ENCODE peak calls at places on chromosomes 12 and 14, in ten cellular contexts. B, D, O, Y, V, A, F, X, R and H are unnamed samples.
A peak's percentile ranks its signal among the peaks of the same experiment; 100 is the strongest.

GRCh38 chr12:70314145-70314544 is 51.9 kb upstream of the KCNMB4 start:
- DNase-seq in R (no peak), Y (no peak), B (no peak), F (no peak), O (no peak), D (no peak), X (no peak), A (no peak), V (no peak), H (no peak)

GRCh38 chr14:77660754-77661153 is 44.3 kb upstream of the SPTLC2 start:
- DNase-seq in A (no peak), B (no peak), O (no peak), D (no peak), F (no peak), V (no peak), X (no peak), R (no peak), Y (no peak), H (no peak)

GRCh38 chr12:93802293-93802692 is 125.1 kb downstream of the CRADD start:
- DNase-seq in A (no peak), Y (no peak), B (no peak), V (no peak), D (no peak), F (no peak), X (no peak), R (no peak), O (no peak), H (no peak)

GRCh38 chr12:6229823-6230222 is 29.6 kb downstream of the CD9 start:
- DNase-seq in R (peak; percentile 80), B (peak; percentile 65), D (no peak), O (no peak), X (peak; percentile 69), A (peak; percentile 97), V (no peak), Y (peak; percentile 97), F (peak; percentile 82), H (peak; percentile 80)

GRCh38 chr14:92729632-92730358 is 18.6 kb downstream of the LGMN start:
- DNase-seq in R (no peak), X (no peak), D (no peak), B (no peak), Y (peak; percentile 93), A (peak; percentile 96), O (no peak), F (peak; percentile 87), V (no peak), H (no peak)

GRCh38 chr12:69442894-69443293 is 27.3 kb upstream of the FRS2 start:
- DNase-seq in V (no peak), R (no peak), A (peak; percentile 74), X (no peak), O (no peak), D (no peak), B (no peak), Y (peak; percentile 14), F (peak; percentile 29), H (no peak)

GRCh38 chr12:3751151-3752095 is 1.5 kb downstream of the CRACR2A start:
- DNase-seq in O (no peak), X (no peak), F (no peak), A (no peak), V (no peak), R (no peak), B (no peak), D (no peak), Y (no peak), H (no peak)

GRCh38 chr12:103913100-103913499 is 17.1 kb upstream of the HSP90B1 start:
- DNase-seq in Y (no peak), D (no peak), V (no peak), X (no peak), B (no peak), R (no peak), F (no peak), A (no peak), O (no peak), H (no peak)

GRCh38 chr12:40034712-40035111 is 71.2 kb downstream of the SLC2A13 start:
- DNase-seq in A (peak; percentile 7), X (no peak), D (no peak), F (no peak), V (no peak), O (no peak), Y (no peak), B (no peak), R (no peak), H (no peak)

GRCh38 chr14:99612065-99612736 is 8.2 kb upstream of the CCDC85C start:
- DNase-seq in O (no peak), F (peak; percentile 94), D (no peak), V (no peak), X (no peak), A (no peak), Y (no peak), B (no peak), R (no peak), H (no peak)

DNA sequence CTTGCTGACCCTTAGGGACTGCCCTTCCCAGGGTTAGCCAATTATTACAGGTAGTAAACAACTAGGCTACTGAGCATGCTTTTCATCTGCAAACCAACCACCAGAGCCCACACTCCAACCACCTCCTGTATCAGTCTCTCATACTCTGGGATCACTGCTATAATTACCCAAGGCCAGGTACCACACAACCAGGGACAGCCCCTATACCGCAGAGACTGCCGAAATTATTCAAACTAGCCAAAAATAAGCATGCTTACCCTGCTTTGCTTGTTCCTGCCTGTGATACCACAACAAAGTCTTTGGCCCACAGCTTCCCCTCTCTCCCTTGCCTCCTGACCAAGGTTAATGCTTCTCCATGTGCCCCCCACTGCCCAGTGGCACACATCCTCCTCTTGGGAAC is 197.6 kb upstream of the SRRM4 start:
- DNase-seq in O (no peak), Y (no peak), A (no peak), D (no peak), B (no peak), V (no peak), F (no peak), R (no peak), X (no peak), H (no peak)
- H3K4me3 ChIP-seq in O (no peak overlapping the region), Y (no peak overlapping the region), A (no peak overlapping the region), D (no peak overlapping the region), B (no peak overlapping the region), V (no peak overlapping the region), F (no peak overlapping the region), R (no peak overlapping the region), X (no peak overlapping the region), H (no peak overlapping the region)

DNA sequence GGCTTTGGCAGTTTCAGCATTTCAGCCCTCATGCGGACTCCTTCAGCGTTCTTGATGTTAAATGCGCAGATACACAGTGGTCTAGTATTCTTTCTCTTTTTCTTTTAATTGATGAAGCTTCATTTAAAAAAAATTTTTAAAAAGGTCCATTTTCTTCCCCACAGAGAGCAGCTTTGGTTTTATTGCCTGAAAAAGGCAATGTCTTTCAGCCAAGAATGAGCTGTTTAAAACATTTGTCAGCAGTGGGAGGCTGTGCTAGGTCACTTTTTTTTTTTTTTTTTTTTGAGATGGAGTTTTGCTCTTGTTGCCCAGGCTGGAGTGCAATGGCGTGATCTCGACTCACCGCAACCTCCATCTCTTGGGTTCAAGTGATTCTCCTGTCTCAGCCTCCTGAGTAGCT is 13.5 kb downstream of the KMT5A start:
- DNase-seq in Y (no peak), F (no peak), X (no peak), A (no peak), D (no peak), R (no peak), B (no peak), O (no peak), V (no peak), H (no peak)
- H3K27ac ChIP-seq in Y (peak overlapping the region; percentile 28), F (no peak overlapping the region), X (no peak overlapping the region), A (peak overlapping the region; percentile 55), D (no peak overlapping the region), R (peak overlapping the region; percentile 76), B (no peak overlapping the region), O (no peak overlapping the region), V (peak overlapping the region; percentile 73), H (no peak overlapping the region)

GRCh38 chr12:30286345-30286926 is 409.2 kb downstream of the IPO8 start:
- DNase-seq in O (peak; percentile 13), R (no peak), B (no peak), Y (peak; percentile 68), D (no peak), F (peak; percentile 16), X (no peak), A (peak; percentile 42), V (no peak), H (no peak)
- TF ChIP-seq CTCF in O (peak; percentile 9), R (peak; percentile 26), B (peak; percentile 29), Y (peak; percentile 42), D (no peak), F (peak; percentile 69), X (no peak), A (peak; percentile 62), V (no peak), H (peak; percentile 51)

DNA sequence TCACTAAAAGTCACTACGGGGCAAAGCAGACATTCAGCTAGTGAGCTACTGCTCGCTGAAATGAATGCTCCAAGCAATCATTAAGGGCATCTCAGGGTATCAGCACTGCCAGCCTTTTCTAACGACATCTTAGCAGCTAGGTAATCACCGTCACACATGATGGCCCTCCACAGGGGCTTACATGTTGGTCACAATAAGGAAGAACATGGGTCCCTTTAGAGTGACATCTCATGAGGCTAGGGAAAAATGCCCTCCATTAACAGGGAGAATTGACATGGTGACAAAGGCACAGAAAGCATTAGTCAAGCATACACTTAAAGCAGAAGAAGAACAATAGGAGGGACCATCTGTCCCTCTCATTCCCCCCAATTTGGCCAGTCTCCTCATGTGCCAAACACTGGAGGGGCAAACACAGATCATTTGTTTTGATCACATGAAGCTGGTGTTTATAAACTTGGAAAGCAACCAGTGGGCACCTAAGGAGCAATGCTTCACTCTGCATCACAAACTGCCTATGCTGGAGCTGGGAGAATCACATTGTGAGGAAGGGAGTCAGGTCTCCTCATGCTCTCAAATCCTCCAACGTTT is 78.0 kb downstream of the GRIP1 start:
- DNase-seq in A (no peak), D (no peak), O (no peak), R (no peak), V (no peak), F (no peak), Y (no peak), X (no peak), B (no peak), H (no peak)
- H3K4me3 ChIP-seq in A (no peak overlapping the region), D (no peak overlapping the region), O (no peak overlapping the region), R (no peak overlapping the region), V (no peak overlapping the region), F (no peak overlapping the region), Y (no peak overlapping the region), X (no peak overlapping the region), B (no peak overlapping the region), H (no peak overlapping the region)

GRCh38 chr14:96178674-96179321 is 25.8 kb upstream of the BDKRB2 start:
- DNase-seq in F (no peak), A (peak; percentile 62), D (no peak), V (no peak), O (no peak), Y (no peak), B (no peak), X (no peak), R (no peak), H (no peak)

GRCh38 chr14:96176275-96176674 is 28.4 kb upstream of the BDKRB2 start:
- DNase-seq in Y (peak; percentile 56), F (no peak), R (no peak), O (no peak), X (no peak), B (no peak), D (no peak), A (peak; percentile 73), V (no peak), H (no peak)

GRCh38 chr14:96180004-96180403 is 24.6 kb upstream of the BDKRB2 start:
- DNase-seq in D (no peak), V (no peak), Y (no peak), R (no peak), A (no peak), O (no peak), X (no peak), B (no peak), F (no peak), H (no peak)

GRCh38 chr14:96176811-96177211 is 27.8 kb upstream of the BDKRB2 start:
- DNase-seq in B (no peak), D (no peak), O (no peak), R (peak; percentile 70), A (peak; percentile 91), X (peak; percentile 15), Y (peak; percentile 93), V (no peak), F (peak; percentile 73), H (peak; percentile 82)

GRCh38 chr14:96177766-96178377 is 26.8 kb upstream of the BDKRB2 start:
- DNase-seq in R (peak; percentile 52), O (no peak), X (no peak), V (no peak), B (no peak), D (no peak), F (peak; percentile 50), A (no peak), Y (no peak), H (no peak)
- H3K27ac ChIP-seq in R (peak overlapping the region; percentile 54), O (peak overlapping the region; percentile 32), X (no peak overlapping the region), V (no peak overlapping the region), B (no peak overlapping the region), D (no peak overlapping the region), F (peak overlapping the region; percentile 25), A (peak overlapping the region; percentile 63), Y (no peak overlapping the region), H (no peak overlapping the region)